ENCODE peak calls at places on chromosomes 12 and 14, in seven cellular contexts. A is MG63, Y is lower lobe of right lung, D is fibroblast of the aortic adventitia, K is HCT116, Q is astrocyte of the spinal cord, U is cardiac fibroblast. S is an unnamed sample.

GRCh38 chr12:88325828-88326214 is 183.7 kb downstream of the TMTC3 start:
- DNase-seq in A (peak), Y (no peak), D (peak), K (no peak), Q (no peak), U (peak), S (no peak)

GRCh38 chr12:93563807-93564538 is 8.5 kb upstream of the SOCS2 start:
- DNase-seq in A (no peak), Y (no peak), D (peak), K (peak), Q (peak), U (peak), S (no peak)

GRCh38 chr14:57729208-57730187 is 136.4 kb downstream of the SLC35F4 start:
- DNase-seq in A (no peak), Y (no peak), D (no peak), K (no peak), Q (no peak), U (no peak), S (no peak)

GRCh38 chr12:88451254-88451653 is 129.0 kb downstream of the KITLG start:
- DNase-seq in A (no peak), Y (no peak), D (no peak), K (no peak), Q (no peak), U (no peak), S (no peak)

GRCh38 chr14:92607702-92608429 is 94.3 kb downstream of the RIN3 start:
- DNase-seq in A (no peak), Y (no peak), D (peak), K (no peak), Q (peak), U (peak), S (no peak)

GRCh38 chr14:61611880-61612630 is 83.3 kb upstream of the HIF1A start:
- DNase-seq in A (no peak), Y (no peak), D (no peak), K (no peak), Q (no peak), U (no peak), S (no peak)

GRCh38 chr12:121513464-121514183 is 67.2 kb downstream of the KDM2B start:
- DNase-seq in A (peak), Y (peak), D (no peak), K (peak), Q (no peak), U (no peak), S (no peak)

GRCh38 chr12:120007272-120007671 is 18.2 kb downstream of the BICDL1 start:
- DNase-seq in A (no peak), Y (no peak), D (no peak), K (no peak), Q (no peak), U (no peak), S (no peak)

GRCh38 chr14:31388687-31389413 is 31.5 kb downstream of the HEATR5A start:
- DNase-seq in A (no peak), Y (no peak), D (peak), K (no peak), Q (no peak), U (peak), S (no peak)

GRCh38 chr12:57151741-57152407 is 4.5 kb upstream of the LRP1-AS start:
- DNase-seq in A (peak), Y (no peak), D (peak), K (no peak), Q (peak), U (peak), S (no peak)

GRCh38 chr12:89529738-89530137 is 3.9 kb upstream of the POC1B start:
- DNase-seq in A (no peak), Y (no peak), D (peak), K (no peak), Q (peak), U (peak), S (no peak)

GRCh38 chr14:72948481-72949138 is 22.3 kb downstream of the DCAF4 start:
- DNase-seq in A (no peak), Y (peak), D (peak), K (peak), Q (peak), U (peak), S (no peak)

GRCh38 chr14:48747683-48748082 is 838.5 kb downstream of the RPS29 start:
- DNase-seq in A (no peak), Y (no peak), D (no peak), K (no peak), Q (no peak), U (no peak), S (no peak)

GRCh38 chr14:38127784-38128183 is 79.9 kb upstream of the SSTR1 start:
- DNase-seq in A (no peak), Y (no peak), D (no peak), K (no peak), Q (no peak), U (peak), S (no peak)

GRCh38 chr12:117377758-117378157 is 16.3 kb upstream of the NOS1 start:
- DNase-seq in A (no peak), Y (no peak), D (no peak), K (peak), Q (no peak), U (no peak), S (no peak)

GRCh38 chr12:108630481-108631207 is 3.0 kb downstream of the SELPLG start:
- DNase-seq in A (peak), Y (no peak), D (peak), K (no peak), Q (no peak), U (peak), S (peak)

GRCh38 chr12:23204933-23205778 is 580.2 kb downstream of the ETNK1 start:
- DNase-seq in A (no peak), Y (no peak), D (peak), K (peak), Q (peak), U (peak), S (peak)

GRCh38 chr14:68397827-68398226 is 395.0 kb downstream of the ZFP36L1 start:
- DNase-seq in A (no peak), Y (no peak), D (peak), K (no peak), Q (no peak), U (no peak), S (peak)

GRCh38 chr14:105398726-105399440 is 545 bp downstream of the TEX22 start:
- DNase-seq in A (peak), Y (no peak), D (no peak), K (no peak), Q (no peak), U (peak), S (no peak)

GRCh38 chr14:105047283-105048016 is 17.8 kb downstream of the GPR132 start:
- DNase-seq in A (no peak), Y (peak), D (no peak), K (no peak), Q (no peak), U (no peak), S (no peak)

GRCh38 chr12:82555699-82556098 is 131.0 kb upstream of the TMTC2 start:
- DNase-seq in A (no peak), Y (no peak), D (no peak), K (no peak), Q (no peak), U (peak), S (no peak)

GRCh38 chr14:50038398-50039119 is 77.8 kb downstream of the VCPKMT start:
- DNase-seq in A (peak), Y (no peak), D (peak), K (no peak), Q (peak), U (peak), S (peak)

GRCh38 chr12:132243596-132244289 is 85.6 kb downstream of the GALNT9 start:
- DNase-seq in A (no peak), Y (peak), D (no peak), K (no peak), Q (no peak), U (no peak), S (no peak)

GRCh38 chr12:133236556-133236955 is 879 bp upstream of the ANHX start:
- DNase-seq in A (no peak), Y (no peak), D (no peak), K (no peak), Q (no peak), U (no peak), S (no peak)

GRCh38 chr14:39071096-39071495 is 31.9 kb downstream of the SEC23A start:
- DNase-seq in A (no peak), Y (no peak), D (no peak), K (no peak), Q (no peak), U (no peak), S (no peak)

GRCh38 chr12:49105504-49106120 is 5.0 kb downstream of the LMBR1L start:
- DNase-seq in A (no peak), Y (no peak), D (peak), K (no peak), Q (peak), U (peak), S (no peak)

GRCh38 chr12:64633940-64634337 is 23.6 kb downstream of the RASSF3 start:
- DNase-seq in A (peak), Y (peak), D (peak), K (no peak), Q (peak), U (peak), S (no peak)

GRCh38 chr14:105864651-105865265 is 338.4 kb downstream of the TMEM121 start:
- DNase-seq in A (no peak), Y (peak), D (no peak), K (no peak), Q (no peak), U (no peak), S (no peak)

GRCh38 chr14:79260406-79260805 is 950.9 kb downstream of the DIO2 start:
- DNase-seq in A (no peak), Y (no peak), D (no peak), K (no peak), Q (no peak), U (no peak), S (no peak)

GRCh38 chr12:54368016-54368708 is 3.9 kb upstream of the GPR84 start:
- DNase-seq in A (no peak), Y (no peak), D (no peak), K (no peak), Q (no peak), U (no peak), S (no peak)
- H3K4me3 ChIP-seq in A (no peak), Y (peak), D (no peak), K (no peak), Q (no peak), U (no peak), S (no peak)

GRCh38 chr14:76918176-76918750 is 92.1 kb downstream of the LRRC74A start:
- DNase-seq in A (peak), Y (peak), D (peak), K (no peak), Q (peak), U (peak), S (no peak)
- H3K4me3 ChIP-seq in A (no peak), Y (no peak), D (peak), K (no peak), Q (no peak), U (no peak), S (no peak)

GRCh38 chr14:65187421-65188049 is 85.2 kb upstream of the MAX start:
- DNase-seq in A (no peak), Y (no peak), D (no peak), K (no peak), Q (no peak), U (no peak), S (no peak)
- H3K4me3 ChIP-seq in A (no peak), Y (no peak), D (no peak), K (no peak), Q (no peak), U (no peak), S (no peak)

GRCh38 chr12:52243264-52243773 is 10.3 kb downstream of the KRT7 start:
- DNase-seq in A (peak), Y (no peak), D (peak), K (no peak), Q (no peak), U (no peak), S (no peak)

GRCh38 chr12:52245259-52245961 is 12.4 kb downstream of the KRT7 start:
- DNase-seq in A (peak), Y (no peak), D (no peak), K (no peak), Q (no peak), U (no peak), S (no peak)

GRCh38 chr12:52242442-52243263 is 9.6 kb downstream of the KRT7 start:
- DNase-seq in A (no peak), Y (no peak), D (no peak), K (no peak), Q (no peak), U (no peak), S (no peak)

GRCh38 chr12:52244615-52244994 is 11.6 kb downstream of the KRT7 start:
- DNase-seq in A (peak), Y (no peak), D (peak), K (no peak), Q (no peak), U (no peak), S (no peak)

GRCh38 chr12:52243774-52244614 is 11.0 kb downstream of the KRT7 start:
- DNase-seq in A (peak), Y (peak), D (peak), K (no peak), Q (peak), U (peak), S (peak)
- H3K4me3 ChIP-seq in A (peak), Y (no peak), D (peak), K (peak), Q (no peak), U (peak), S (no peak)

DNA sequence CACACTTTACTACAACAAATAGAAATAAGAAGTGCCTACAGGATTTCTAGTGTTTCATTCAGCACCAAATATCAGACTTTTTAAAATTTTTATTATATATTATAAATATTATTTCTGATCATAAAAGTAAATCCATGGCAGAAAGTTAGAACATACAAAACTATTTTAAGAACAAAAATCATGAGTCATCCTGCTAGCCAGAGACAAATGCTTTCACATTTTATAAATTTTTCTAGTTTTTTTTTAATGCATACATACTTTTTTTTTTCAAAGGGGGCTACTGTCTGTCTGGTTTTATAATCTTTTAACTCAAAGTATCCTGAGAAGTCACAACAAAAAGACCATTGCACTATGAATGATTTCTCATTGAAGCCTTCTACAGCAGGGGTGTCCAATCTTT is 67.5 kb downstream of the EPS8 start:
- DNase-seq in A (no peak), Y (no peak), D (peak), K (no peak), Q (peak), U (peak), S (no peak)
- H3K4me3 ChIP-seq in A (no peak), Y (no peak), D (no peak), K (no peak), Q (no peak), U (no peak), S (no peak)

GRCh38 chr12:4278582-4278939 is 5.0 kb downstream of the CCND2 start:
- DNase-seq in A (no peak), Y (peak), D (no peak), K (no peak), Q (no peak), U (no peak), S (no peak)

GRCh38 chr12:4279120-4279690 is 5.6 kb downstream of the CCND2 start:
- DNase-seq in A (no peak), Y (no peak), D (no peak), K (no peak), Q (no peak), U (no peak), S (no peak)

GRCh38 chr12:4282103-4282891 is 8.7 kb downstream of the CCND2 start:
- DNase-seq in A (no peak), Y (no peak), D (no peak), K (no peak), Q (no peak), U (no peak), S (no peak)

GRCh38 chr12:4281173-4281654 is 7.7 kb downstream of the CCND2 start:
- DNase-seq in A (no peak), Y (no peak), D (no peak), K (no peak), Q (no peak), U (peak), S (no peak)

DNA sequence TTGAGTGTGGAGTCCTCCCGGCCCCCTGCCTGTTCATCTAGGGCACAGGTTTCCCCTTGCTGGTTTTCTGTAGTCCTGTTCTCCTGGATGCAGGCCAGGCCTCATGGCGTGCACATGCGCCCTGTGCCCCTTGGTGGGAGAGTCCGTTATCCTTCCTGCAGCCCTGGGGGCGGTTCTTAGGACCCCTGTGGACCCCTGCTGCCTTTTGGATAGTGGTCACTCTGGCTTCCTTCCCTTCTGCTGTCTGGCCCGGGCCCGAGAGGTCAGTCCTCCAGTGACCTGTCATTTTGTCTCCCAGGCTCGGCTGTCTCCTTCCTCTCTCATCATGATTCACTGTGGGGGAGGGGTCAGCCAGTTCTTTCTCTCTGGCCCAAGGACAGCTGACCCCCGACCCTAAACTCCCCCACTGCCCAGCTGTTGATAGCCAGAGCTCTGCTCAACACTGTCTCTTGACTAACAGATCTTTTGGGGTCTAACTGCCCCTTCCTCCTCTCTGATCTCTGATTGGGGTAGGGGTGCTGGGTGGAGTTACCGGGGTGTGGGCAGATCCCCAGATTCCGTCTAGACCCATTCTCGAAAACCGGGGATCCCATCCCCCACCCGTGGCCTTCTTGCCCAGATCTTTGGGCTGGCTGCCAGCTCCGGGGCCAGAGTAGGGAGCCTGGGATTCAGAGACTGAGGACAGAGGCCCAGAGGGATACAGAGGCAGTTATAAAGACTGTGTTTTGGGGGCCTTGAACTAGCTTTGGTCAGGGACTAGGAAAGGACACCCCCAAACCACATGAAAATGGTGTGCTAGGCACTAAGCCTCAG is 7.0 kb downstream of the CCND2 start:
- DNase-seq in A (no peak), Y (no peak), D (no peak), K (no peak), Q (no peak), U (peak), S (no peak)
- H3K4me3 ChIP-seq in A (no peak), Y (no peak), D (no peak), K (no peak), Q (no peak), U (no peak), S (no peak)

GRCh38 chr12:96698965-96699364 is 208.1 kb upstream of the NEDD1 start:
- DNase-seq in A (peak), Y (no peak), D (no peak), K (no peak), Q (no peak), U (no peak), S (no peak)

GRCh38 chr12:96698521-96698920 is 208.5 kb upstream of the NEDD1 start:
- DNase-seq in A (peak), Y (no peak), D (peak), K (no peak), Q (no peak), U (no peak), S (no peak)
- H3K4me3 ChIP-seq in A (peak), Y (no peak), D (no peak), K (no peak), Q (no peak), U (no peak), S (no peak)

GRCh38 chr14:91363776-91364523 is 53.7 kb downstream of the CCDC88C start:
- DNase-seq in A (no peak), Y (peak), D (no peak), K (no peak), Q (no peak), U (no peak), S (no peak)
- H3K4me3 ChIP-seq in A (no peak), Y (no peak), D (no peak), K (no peak), Q (no peak), U (no peak), S (no peak)

DNA sequence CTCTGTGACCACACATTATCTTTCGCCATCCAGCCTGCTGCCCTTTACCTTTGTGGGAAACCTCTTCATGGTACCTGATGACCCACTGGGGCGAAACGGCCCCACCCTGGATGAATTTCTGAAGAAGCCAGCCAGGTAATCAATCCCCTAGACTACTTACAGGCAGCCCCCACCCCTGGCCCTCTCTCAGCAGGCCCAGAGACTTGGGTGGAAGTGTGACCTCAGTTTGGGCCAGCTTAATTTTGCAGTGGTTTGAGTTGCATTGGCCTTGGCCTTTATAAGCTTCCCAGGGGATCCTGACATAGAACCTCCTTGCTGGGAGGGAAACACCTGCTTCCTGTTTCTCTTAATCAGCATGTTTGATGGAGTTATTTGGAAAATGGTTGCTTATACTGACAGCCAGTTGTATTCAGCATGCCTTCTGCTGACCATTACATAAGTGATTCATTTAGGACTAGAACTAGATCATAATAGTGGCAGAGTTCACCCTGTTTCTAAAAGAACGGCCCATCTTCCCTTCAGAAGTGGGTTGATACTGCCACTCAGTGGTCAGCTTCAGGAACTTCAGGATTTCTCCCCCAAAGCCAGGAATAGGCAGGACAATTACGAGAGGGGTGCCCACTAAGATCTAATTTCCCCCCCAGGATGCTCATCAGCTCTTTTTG is 6.1 kb downstream of the SDR39U1 start:
- DNase-seq in A (peak), Y (no peak), D (peak), K (peak), Q (peak), U (peak), S (peak)
- H3K4me3 ChIP-seq in A (no peak), Y (no peak), D (no peak), K (no peak), Q (no peak), U (no peak), S (no peak)